ENCODE peak calls at places on chromosomes 7 and 10, in nine cellular contexts. P is iPS-NIHi11, Q is activated T-helper 1 cell treated with Interleukin-2 at 50 U/mL for 16 hours, N is HuH-7, J is DMS53, I is WERI-Rb-1, S is B cell, A is activated T-cell treated with anti-CD3 and anti-CD28 coated beads for 4 hours, F is GM20000. R is an unnamed sample.

GRCh38 chr10:43402880-43403452 is 6.0 kb downstream of the HNRNPF start:
- DNase-seq in F (no peak), A (no peak), P (no peak), S (no peak), Q (no peak), N (no peak), J (no peak), I (no peak), R (no peak)

GRCh38 chr7:51121945-51122425 is 194.6 kb downstream of the COBL start:
- DNase-seq in J (no peak), I (no peak), A (no peak), Q (no peak), N (no peak), S (no peak), P (peak), F (no peak), R (peak)

GRCh38 chr7:103964269-103964668 is 25.2 kb downstream of the RELN start:
- DNase-seq in I (no peak), A (no peak), N (no peak), P (no peak), S (no peak), F (no peak), Q (no peak), J (no peak), R (no peak)

GRCh38 chr10:59625842-59626522 is 83.7 kb downstream of the SLC16A9 start:
- DNase-seq in F (peak), P (peak), J (peak), I (peak), Q (no peak), N (peak), S (peak), A (peak), R (peak)

GRCh38 chr10:69051710-69052487 is 36.0 kb upstream of the SRGN start:
- DNase-seq in P (peak), J (no peak), N (no peak), Q (no peak), S (no peak), I (no peak), F (no peak), A (no peak), R (peak)

GRCh38 chr7:113912881-113913280 is 5.9 kb downstream of the PPP1R3A start:
- DNase-seq in P (no peak), I (no peak), A (no peak), J (no peak), Q (no peak), S (no peak), N (no peak), F (no peak), R (no peak)

GRCh38 chr7:135403302-135403701 is 106.6 kb downstream of the CNOT4 start:
- DNase-seq in I (no peak), P (no peak), F (no peak), J (no peak), Q (no peak), A (no peak), N (no peak), S (no peak), R (no peak)

GRCh38 chr7:33873981-33874750 is 31.2 kb upstream of the BMPER start:
- DNase-seq in S (no peak), A (no peak), N (no peak), Q (no peak), P (no peak), J (peak), I (no peak), F (no peak), R (no peak)

GRCh38 chr7:44277851-44278250 is 47.5 kb downstream of the CAMK2B start:
- DNase-seq in N (no peak), J (peak), P (no peak), I (peak), A (no peak), Q (no peak), F (no peak), S (no peak), R (no peak)

GRCh38 chr10:49359349-49360231 is 36.3 kb downstream of the DRGX start:
- DNase-seq in A (no peak), J (peak), S (no peak), I (no peak), P (peak), Q (no peak), F (no peak), N (no peak), R (no peak)

GRCh38 chr10:128751284-128751683 is 625.1 kb upstream of the MKI67 start:
- DNase-seq in J (no peak), S (no peak), Q (no peak), F (no peak), P (no peak), I (no peak), N (no peak), A (no peak), R (no peak)

GRCh38 chr7:82677493-82677892 is 233.9 kb upstream of the CACNA2D1 start:
- DNase-seq in P (no peak), Q (peak), N (no peak), F (peak), S (no peak), A (peak), J (peak), I (no peak), R (no peak)

GRCh38 chr7:13687500-13687899 is 302.0 kb downstream of the ETV1 start:
- DNase-seq in I (no peak), S (no peak), A (no peak), P (no peak), N (no peak), F (no peak), Q (no peak), J (peak), R (no peak)

GRCh38 chr10:102752266-102752930 is 8.7 kb downstream of the WBP1L start:
- DNase-seq in P (no peak), J (no peak), Q (no peak), I (no peak), A (no peak), S (no peak), N (no peak), F (no peak), R (no peak)

GRCh38 chr10:70571236-70571635 is 31.3 kb downstream of the PRF1 start:
- DNase-seq in P (no peak), I (no peak), J (no peak), A (no peak), Q (no peak), S (no peak), N (no peak), F (no peak), R (no peak)

GRCh38 chr10:1553951-1554350 is 183.4 kb downstream of the ADARB2 start:
- DNase-seq in J (no peak), I (no peak), F (no peak), N (no peak), P (no peak), Q (no peak), A (no peak), S (no peak), R (no peak)

GRCh38 chr7:131103997-131104396 is 223.7 kb upstream of the MKLN1 start:
- DNase-seq in F (no peak), S (no peak), A (no peak), Q (no peak), N (no peak), P (no peak), I (no peak), J (no peak), R (no peak)

GRCh38 chr7:20064974-20065862 is 152.0 kb downstream of the MACC1 start:
- DNase-seq in A (no peak), N (no peak), S (no peak), Q (no peak), F (peak), P (peak), J (no peak), I (no peak), R (no peak)

GRCh38 chr7:641269-641671 is 85.2 kb upstream of the DNAAF5 start:
- DNase-seq in J (peak), P (peak), A (no peak), S (no peak), F (no peak), I (no peak), Q (no peak), N (no peak), R (no peak)

GRCh38 chr7:2507208-2507916 is 12.2 kb upstream of the LFNG start:
- DNase-seq in J (no peak), I (no peak), A (no peak), F (no peak), P (no peak), N (no peak), S (no peak), Q (no peak), R (no peak)

GRCh38 chr7:1449501-1449900 is 9.8 kb downstream of the MICALL2 start:
- DNase-seq in P (no peak), I (no peak), Q (no peak), S (no peak), F (no peak), J (no peak), N (no peak), A (no peak), R (no peak)

GRCh38 chr10:70122742-70123141 is 9.9 kb downstream of the AIFM2 start:
- DNase-seq in A (no peak), I (no peak), P (no peak), F (no peak), Q (no peak), S (no peak), J (no peak), N (no peak), R (no peak)

GRCh38 chr10:70191161-70191770 is 21.0 kb upstream of the SAR1A start:
- DNase-seq in P (no peak), F (no peak), S (no peak), A (no peak), Q (no peak), I (no peak), J (no peak), N (no peak), R (no peak)

GRCh38 chr7:22858640-22859561 is 36.3 kb upstream of the TOMM7 start:
- DNase-seq in P (no peak), A (no peak), S (no peak), N (no peak), I (no peak), Q (no peak), J (peak), F (peak), R (no peak)

GRCh38 chr10:104809288-104810090 is 168.4 kb downstream of the SORCS3 start:
- DNase-seq in S (no peak), I (peak), J (peak), N (no peak), P (peak), Q (no peak), A (no peak), F (no peak), R (no peak)

GRCh38 chr10:91073301-91073780 is 147.1 kb upstream of the PCGF5 start:
- DNase-seq in I (no peak), A (no peak), Q (no peak), N (no peak), S (no peak), F (no peak), J (no peak), P (no peak), R (no peak)

GRCh38 chr7:105296491-105296890 is 92.2 kb downstream of the SRPK2 start:
- DNase-seq in N (no peak), F (no peak), S (no peak), Q (no peak), J (no peak), I (no peak), A (no peak), P (no peak), R (no peak)

GRCh38 chr7:92520024-92520423 is 8.3 kb downstream of the PEX1 start:
- DNase-seq in F (no peak), N (no peak), P (no peak), I (no peak), Q (no peak), A (no peak), J (no peak), S (no peak), R (no peak)

GRCh38 chr10:118950190-118950658 is 79.3 kb upstream of the NANOS1 start:
- DNase-seq in N (no peak), I (no peak), Q (no peak), S (no peak), F (no peak), J (peak), P (no peak), A (no peak), R (no peak)

GRCh38 chr7:77265666-77266065 is 66.0 kb upstream of the FGL2 start:
- DNase-seq in S (no peak), P (no peak), I (no peak), A (no peak), N (no peak), Q (no peak), J (peak), F (no peak), R (no peak)

GRCh38 chr10:61628875-61629513 is 33.7 kb upstream of the CABCOCO1 start:
- DNase-seq in S (no peak), A (no peak), J (no peak), F (no peak), Q (no peak), N (no peak), P (no peak), I (no peak), R (no peak)

GRCh38 chr10:132714906-132715790 is 70.8 kb downstream of the NKX6-2 start:
- DNase-seq in J (no peak), I (no peak), A (no peak), S (no peak), P (no peak), F (no peak), N (no peak), Q (no peak), R (no peak)

R was measured in neuronal stem cell.